ENCODE peak calls at places on chromosomes 3 and 15, in four cellular contexts. E is ovary, Z is uterus, Q is IMR-90. K is an unnamed sample.
A peak's percentile ranks its signal among the peaks of the same experiment; 100 is the strongest.

GRCh38 chr3:138594150-138594934 is at the start of gene CEP70:
- DNase-seq in E (peak; percentile 96), Z (peak; percentile 96), Q (peak; percentile 95), K (peak; percentile 94)

GRCh38 chr15:43958894-43959330 is 132.1 kb downstream of the WDR76 start:
- DNase-seq in E (no peak), Z (no peak), Q (peak; percentile 94), K (no peak)

GRCh38 chr3:23480981-23481380 is 277.9 kb downstream of the UBE2E2 start:
- DNase-seq in E (no peak), Z (no peak), Q (no peak), K (no peak)

GRCh38 chr15:56929389-56929788 is 10.9 kb downstream of the TCF12 start:
- DNase-seq in E (no peak), Z (no peak), Q (peak; percentile 81), K (no peak)

GRCh38 chr15:55256281-55257013 is 33.2 kb downstream of the RAB27A start:
- DNase-seq in E (no peak), Z (no peak), Q (peak; percentile 33), K (no peak)

GRCh38 chr3:146019508-146019907 is 141.5 kb downstream of the PLOD2 start:
- DNase-seq in E (no peak), Z (no peak), Q (peak; percentile 8), K (no peak)

GRCh38 chr3:141049681-141050080 is 1.5 kb upstream of the SPSB4 start:
- DNase-seq in E (no peak), Z (no peak), Q (no peak), K (no peak)

GRCh38 chr3:30688776-30689175 is 82.4 kb downstream of the TGFBR2 start:
- DNase-seq in E (no peak), Z (no peak), Q (peak; percentile 75), K (no peak)

GRCh38 chr3:64730651-64731050 is 42.9 kb upstream of the ADAMTS9 start:
- DNase-seq in E (no peak), Z (no peak), Q (no peak), K (no peak)

GRCh38 chr15:38563723-38564519 is 693 bp downstream of the RASGRP1 start:
- DNase-seq in E (peak; percentile 56), Z (peak; percentile 52), Q (peak; percentile 35), K (peak; percentile 20)

GRCh38 chr3:129944709-129945108 is 29.8 kb upstream of the TRH start:
- DNase-seq in E (no peak), Z (no peak), Q (no peak), K (no peak)

GRCh38 chr3:96202181-96202580 is 612.2 kb upstream of the EPHA6 start:
- DNase-seq in E (no peak), Z (no peak), Q (no peak), K (no peak)

GRCh38 chr3:113269661-113270060 is 58.3 kb downstream of the BOC start:
- DNase-seq in E (no peak), Z (no peak), Q (no peak), K (no peak)

GRCh38 chr3:12187448-12188327 is 29.0 kb upstream of the TIMP4 start:
- DNase-seq in E (peak; percentile 66), Z (peak; percentile 26), Q (peak; percentile 71), K (no peak)

GRCh38 chr3:39193391-39193790 is 996 bp upstream of the XIRP1 start:
- DNase-seq in E (no peak), Z (no peak), Q (peak; percentile 37), K (peak; percentile 84)

GRCh38 chr15:28904541-28905303 is 18.9 kb downstream of the APBA2 start:
- DNase-seq in E (no peak), Z (no peak), Q (no peak), K (no peak)

GRCh38 chr3:115808816-115809215 is 185.5 kb downstream of the GAP43 start:
- DNase-seq in E (no peak), Z (no peak), Q (no peak), K (no peak)

GRCh38 chr15:88982304-88982945 is 69.2 kb upstream of the MFGE8 start:
- DNase-seq in E (no peak), Z (peak; percentile 62), Q (peak; percentile 83), K (peak; percentile 72)

GRCh38 chr3:130463221-130463620 is 53.8 kb upstream of the COL6A6 start:
- DNase-seq in E (no peak), Z (no peak), Q (no peak), K (no peak)

GRCh38 chr3:110576962-110577361 is 494.7 kb upstream of the NECTIN3 start:
- DNase-seq in E (no peak), Z (no peak), Q (peak; percentile 92), K (no peak)

GRCh38 chr3:184345678-184346144 is 8.3 kb downstream of the FAM131A start:
- DNase-seq in E (no peak), Z (no peak), Q (peak; percentile 50), K (peak; percentile 93)

GRCh38 chr3:71066849-71067261 is 516.7 kb downstream of the FOXP1 start:
- DNase-seq in E (no peak), Z (no peak), Q (peak; percentile 65), K (peak; percentile 19)

GRCh38 chr3:105422645-105423044 is 55.9 kb downstream of the ALCAM start:
- DNase-seq in E (no peak), Z (no peak), Q (no peak), K (no peak)

GRCh38 chr3:11367116-11367781 is 95.1 kb downstream of the ATG7 start:
- DNase-seq in E (peak; percentile 55), Z (peak; percentile 64), Q (peak; percentile 73), K (no peak)

GRCh38 chr3:179589143-179589542 is 15.3 kb downstream of the MRPL47 start:
- DNase-seq in E (no peak), Z (no peak), Q (peak; percentile 73), K (no peak)

GRCh38 chr3:45218578-45219390 is 7.3 kb downstream of the TMEM158 start:
- DNase-seq in E (no peak), Z (peak; percentile 43), Q (peak; percentile 76), K (peak; percentile 64)

GRCh38 chr15:84633311-84634227 is 20.5 kb downstream of the WDR73 start:
- DNase-seq in E (peak; percentile 71), Z (peak; percentile 63), Q (peak; percentile 67), K (peak; percentile 61)

GRCh38 chr15:63169796-63170195 is 12.5 kb upstream of the RPS27L start:
- DNase-seq in E (no peak), Z (no peak), Q (no peak), K (peak; percentile 72)

GRCh38 chr3:18237251-18238005 is 187.7 kb downstream of the SATB1 start:
- DNase-seq in E (no peak), Z (no peak), Q (peak; percentile 64), K (no peak)

GRCh38 chr3:46110701-46111493 is 83.6 kb upstream of the XCR1 start:
- DNase-seq in E (no peak), Z (no peak), Q (peak; percentile 65), K (no peak)

GRCh38 chr15:74392902-74393301 is 25.5 kb upstream of the CYP11A1 start:
- DNase-seq in E (no peak), Z (no peak), Q (no peak), K (no peak)

GRCh38 chr15:74391604-74392401 is 24.4 kb upstream of the CYP11A1 start:
- DNase-seq in E (no peak), Z (no peak), Q (no peak), K (no peak)

GRCh38 chr15:74393423-74393822 is 26.0 kb upstream of the CYP11A1 start:
- DNase-seq in E (no peak), Z (no peak), Q (no peak), K (no peak)

GRCh38 chr15:74390552-74391288 is 23.3 kb upstream of the CYP11A1 start:
- DNase-seq in E (no peak), Z (no peak), Q (no peak), K (no peak)

GRCh38 chr15:74392402-74392876 is 25.0 kb upstream of the CYP11A1 start:
- DNase-seq in E (no peak), Z (no peak), Q (peak; percentile 48), K (no peak)
- TF ChIP-seq POLR2A in E (no peak), Z (no peak), Q (no peak), K (no peak)

GRCh38 chr15:70526974-70527325 is 236.4 kb downstream of the UACA start:
- DNase-seq in E (no peak), Z (no peak), Q (no peak), K (no peak)
- H3K4me3 ChIP-seq in E (no peak overlapping the region), Z (peak overlapping the region; percentile 16), Q (no peak overlapping the region), K (no peak overlapping the region)

DNA sequence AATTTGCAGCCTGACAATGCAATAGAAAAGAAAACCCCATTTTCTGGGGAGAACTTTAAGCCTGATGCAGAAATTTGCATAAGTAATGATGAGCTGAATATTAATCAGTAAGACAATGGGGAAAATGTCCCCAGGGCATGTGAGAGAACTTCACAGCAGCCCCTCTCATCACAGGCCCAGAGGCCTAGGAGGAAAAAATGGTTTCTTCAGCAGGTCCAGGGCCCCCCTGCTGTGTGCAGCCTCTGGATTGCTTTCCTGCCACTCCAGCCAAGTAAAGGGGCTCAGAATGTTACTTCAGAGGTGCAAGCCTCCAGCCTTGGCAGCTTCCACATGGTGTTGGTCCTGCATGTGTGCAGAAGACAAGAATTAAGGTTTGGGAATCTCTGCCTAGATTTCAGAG is 900.3 kb upstream of the ROBO1 start:
- DNase-seq in E (no peak), Z (no peak), Q (no peak), K (no peak)
- TF ChIP-seq POLR2A in E (no peak), Z (no peak), Q (no peak), K (no peak)

GRCh38 chr3:126308394-126309125 is 48.6 kb downstream of the KLF15 start:
- DNase-seq in E (no peak), Z (no peak), Q (no peak), K (no peak)
- H3K4me3 ChIP-seq in E (no peak overlapping the region), Z (no peak overlapping the region), Q (no peak overlapping the region), K (no peak overlapping the region)

DNA sequence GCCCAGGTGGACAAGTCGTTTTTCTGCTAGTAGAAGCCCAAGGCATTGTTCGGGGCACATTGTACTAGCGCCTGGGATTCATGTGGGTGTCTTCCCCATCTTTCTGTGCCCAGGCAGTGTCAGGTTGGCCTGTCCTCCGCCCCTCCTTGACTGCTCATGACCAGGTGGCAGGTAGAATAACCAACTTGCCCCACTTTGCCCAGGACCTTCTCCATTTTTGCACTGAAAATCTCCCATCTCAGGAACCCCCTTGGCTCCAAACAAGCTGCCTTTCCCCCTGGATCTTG is 33.9 kb downstream of the PLA2G4D start:
- DNase-seq in E (no peak), Z (no peak), Q (no peak), K (no peak)
- TF ChIP-seq POLR2A in E (no peak), Z (no peak), Q (no peak), K (no peak)

GRCh38 chr3:49856181-49857005 is at the start of gene TRAIP:
- DNase-seq in E (peak; percentile 95), Z (peak; percentile 96), Q (peak; percentile 88), K (peak; percentile 87)

GRCh38 chr3:49859576-49860305 is 3.4 kb upstream of the TRAIP start:
- DNase-seq in E (no peak), Z (no peak), Q (no peak), K (no peak)

GRCh38 chr3:49855662-49856061 is 702 bp downstream of the TRAIP start:
- DNase-seq in E (no peak), Z (no peak), Q (no peak), K (no peak)
- H3K4me3 ChIP-seq in E (peak overlapping the region; percentile 46), Z (no peak overlapping the region), Q (peak overlapping the region; percentile 81), K (peak overlapping the region; percentile 69)